ENCODE peak calls at places on chromosomes 2 and 18, in four cellular contexts. Z, L, W and E are unnamed samples.

GRCh38 chr2:44960871-44961270 is 19.4 kb downstream of the SIX3 start:
- DNase-seq in Z (no peak), L (no peak), W (no peak), E (no peak)

GRCh38 chr2:9807056-9807455 is 36.2 kb upstream of the TAF1B start:
- DNase-seq in Z (no peak), L (no peak), W (no peak), E (no peak)

GRCh38 chr2:109185801-109186570 is 57.0 kb downstream of the SH3RF3 start:
- DNase-seq in Z (no peak), L (peak), W (no peak), E (no peak)

GRCh38 chr18:50623694-50624352 is 63.9 kb downstream of the MAPK4 start:
- DNase-seq in Z (no peak), L (no peak), W (no peak), E (no peak)

GRCh38 chr18:12336887-12337286 is 28.8 kb downstream of the TUBB6 start:
- DNase-seq in Z (no peak), L (peak), W (no peak), E (no peak)

GRCh38 chr18:433960-434359 is 66.5 kb downstream of the COLEC12 start:
- DNase-seq in Z (no peak), L (peak), W (no peak), E (no peak)

GRCh38 chr2:30629866-30630265 is 177.4 kb downstream of the CAPN13 start:
- DNase-seq in Z (peak), L (peak), W (no peak), E (no peak)

GRCh38 chr2:173984866-173985588 is 19.9 kb upstream of the SP3 start:
- DNase-seq in Z (peak), L (no peak), W (no peak), E (no peak)

GRCh38 chr2:75224636-75225094 is 25.3 kb upstream of the TACR1 start:
- DNase-seq in Z (no peak), L (no peak), W (no peak), E (no peak)

GRCh38 chr2:189943009-189943408 is 119.5 kb downstream of the MSTN start:
- DNase-seq in Z (no peak), L (no peak), W (no peak), E (no peak)

GRCh38 chr18:10378688-10379465 is 75.6 kb upstream of the APCDD1 start:
- DNase-seq in Z (no peak), L (peak), W (no peak), E (no peak)

GRCh38 chr2:146523218-146523617 is 1321.6 kb upstream of the ACVR2A start:
- DNase-seq in Z (peak), L (peak), W (no peak), E (no peak)

GRCh38 chr18:76493213-76494107 is 1.6 kb downstream of the ZNF516 start:
- DNase-seq in Z (peak), L (peak), W (peak), E (no peak)

GRCh38 chr2:238507836-238508235 is 81.1 kb downstream of the ASB1 start:
- DNase-seq in Z (no peak), L (no peak), W (no peak), E (no peak)

GRCh38 chr2:235521844-235522243 is 28.0 kb downstream of the AGAP1 start:
- DNase-seq in Z (no peak), L (peak), W (no peak), E (no peak)

GRCh38 chr18:60327880-60328589 is 44.5 kb downstream of the MC4R start:
- DNase-seq in Z (no peak), L (no peak), W (no peak), E (no peak)

GRCh38 chr2:212536385-212537310 is 2.0 kb downstream of the ERBB4 start:
- DNase-seq in Z (no peak), L (no peak), W (peak), E (no peak)

GRCh38 chr2:19361325-19361990 is 3.0 kb upstream of the OSR1 start:
- DNase-seq in Z (peak), L (peak), W (peak), E (no peak)

GRCh38 chr2:9649261-9649660 is 18.5 kb upstream of the YWHAQ start:
- DNase-seq in Z (no peak), L (no peak), W (no peak), E (no peak)

GRCh38 chr2:150060341-150060740 is 427.1 kb downstream of the RND3 start:
- DNase-seq in Z (no peak), L (no peak), W (no peak), E (no peak)

GRCh38 chr2:155381446-155381845 is 683.0 kb downstream of the KCNJ3 start:
- DNase-seq in Z (no peak), L (no peak), W (no peak), E (no peak)

GRCh38 chr2:218881744-218882462 is 1.3 kb downstream of the WNT10A start:
- DNase-seq in Z (no peak), L (no peak), W (no peak), E (no peak)

GRCh38 chr2:219285894-219286425 is 6.8 kb downstream of the DNAJB2 start:
- DNase-seq in Z (no peak), L (peak), W (peak), E (no peak)

GRCh38 chr2:85062565-85062964 is 70.6 kb upstream of the TCF7L1 start:
- DNase-seq in Z (no peak), L (no peak), W (no peak), E (no peak)

GRCh38 chr2:98739020-98739419 is 8.1 kb upstream of the MGAT4A start:
- DNase-seq in Z (no peak), L (no peak), W (no peak), E (no peak)

GRCh38 chr18:40414155-40414754 is 1540.8 kb upstream of the PIK3C3 start:
- DNase-seq in Z (no peak), L (peak), W (no peak), E (no peak)

GRCh38 chr2:24147364-24147763 is 24.1 kb downstream of the FAM228B start:
- DNase-seq in Z (no peak), L (no peak), W (no peak), E (no peak)

GRCh38 chr2:134104754-134105153 is 149.1 kb upstream of the MGAT5 start:
- DNase-seq in Z (no peak), L (no peak), W (no peak), E (no peak)

GRCh38 chr2:240894006-240894405 is 1.9 kb downstream of the MAB21L4 start:
- DNase-seq in Z (peak), L (no peak), W (no peak), E (no peak)
- H3K4me2 ChIP-seq in Z (no peak), L (no peak), W (no peak), E (peak)

GRCh38 chr2:64251497-64252277 is 107.5 kb upstream of the PELI1 start:
- DNase-seq in Z (no peak), L (no peak), W (peak), E (no peak)

GRCh38 chr2:64250751-64251405 is 106.7 kb upstream of the PELI1 start:
- DNase-seq in Z (no peak), L (no peak), W (peak), E (no peak)

GRCh38 chr2:64250063-64250462 is 105.8 kb upstream of the PELI1 start:
- DNase-seq in Z (no peak), L (no peak), W (no peak), E (no peak)
- H3K4me2 ChIP-seq in Z (no peak), L (no peak), W (peak), E (no peak)

DNA sequence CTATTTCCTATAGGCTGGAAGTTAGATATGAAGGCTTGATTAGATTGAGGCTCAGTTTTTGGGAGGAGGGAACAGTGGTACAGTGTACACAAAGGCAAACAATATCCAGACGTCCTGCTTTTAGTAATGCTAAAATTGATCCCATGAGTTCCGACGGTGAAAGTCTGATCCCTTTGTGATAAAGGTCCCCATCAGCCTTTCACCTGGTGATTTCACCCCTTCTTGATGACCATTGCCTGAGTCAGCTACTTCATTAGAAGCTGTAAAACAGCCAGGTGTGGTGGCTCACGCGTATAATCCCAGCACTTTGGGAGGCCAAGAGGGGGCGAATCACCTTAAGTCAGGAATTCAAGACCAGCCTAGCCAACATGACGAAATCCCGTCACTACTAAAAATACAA is 29.7 kb downstream of the TWSG1 start:
- DNase-seq in Z (no peak), L (peak), W (no peak), E (peak)
- H3K4me2 ChIP-seq in Z (no peak), L (no peak), W (no peak), E (peak)

GRCh38 chr2:17520761-17521160 is 2.5 kb upstream of the RAD51AP2 start:
- DNase-seq in Z (no peak), L (no peak), W (no peak), E (no peak)

GRCh38 chr2:17521621-17522020 is 3.4 kb upstream of the RAD51AP2 start:
- DNase-seq in Z (no peak), L (no peak), W (no peak), E (no peak)

GRCh38 chr2:17517481-17518211 is 594 bp downstream of the RAD51AP2 start:
- DNase-seq in Z (no peak), L (no peak), W (no peak), E (no peak)

GRCh38 chr2:17515652-17516051 is 2.6 kb downstream of the RAD51AP2 start:
- DNase-seq in Z (no peak), L (peak), W (no peak), E (no peak)

GRCh38 chr2:17518212-17519154 is at the start of gene RAD51AP2:
- DNase-seq in Z (peak), L (peak), W (peak), E (no peak)
- H3K4me2 ChIP-seq in Z (peak), L (peak), W (peak), E (peak)